ENCODE peak calls at places on chromosomes 13 and 19, in four cellular contexts. S is IMR-90, Q is mesendoderm, E is H1. F is an unnamed sample.

GRCh38 chr19:56601375-56601774 is 6.3 kb downstream of the ZNF71 start:
- DNase-seq in S (peak), Q (peak), E (no peak), F (no peak)

GRCh38 chr19:13623686-13624405 is 117.6 kb upstream of the CACNA1A start:
- DNase-seq in E (no peak), Q (no peak), S (no peak), F (no peak)

GRCh38 chr19:19650331-19650730 is 6.9 kb upstream of the GMIP start:
- DNase-seq in Q (no peak), S (no peak), E (no peak), F (no peak)

GRCh38 chr19:30288957-30289735 is 83.0 kb upstream of the ZNF536 start:
- DNase-seq in Q (no peak), S (no peak), E (no peak), F (no peak)

GRCh38 chr13:99331881-99332293 is 24.7 kb upstream of the GPR183 start:
- DNase-seq in S (no peak), Q (no peak), E (no peak), F (no peak)

GRCh38 chr13:22047082-22047784 is 376.4 kb downstream of the FGF9 start:
- DNase-seq in Q (no peak), E (no peak), S (peak), F (peak)

GRCh38 chr19:7633619-7634018 is at the start of gene PCP2:
- DNase-seq in E (no peak), Q (no peak), S (no peak), F (no peak)

GRCh38 chr13:28659611-28659970 is 661 bp downstream of the POMP start:
- DNase-seq in Q (no peak), S (peak), E (no peak), F (no peak)

GRCh38 chr19:6229216-6229913 is 50.4 kb downstream of the MLLT1 start:
- DNase-seq in E (no peak), Q (no peak), S (no peak), F (no peak)

GRCh38 chr13:48979892-48980291 is 4.2 kb downstream of the FNDC3A start:
- DNase-seq in S (no peak), E (no peak), Q (no peak), F (no peak)

GRCh38 chr13:42048625-42049453 is at the start of gene DGKH:
- DNase-seq in Q (peak), E (no peak), S (peak), F (peak)

GRCh38 chr19:53507523-53508442 is 30.2 kb upstream of the ZNF331 start:
- DNase-seq in E (no peak), S (peak), Q (no peak), F (peak)

GRCh38 chr13:51729853-51730553 is 74.0 kb downstream of the DHRS12 start:
- DNase-seq in E (no peak), S (peak), Q (peak), F (peak)

GRCh38 chr19:11382898-11383705 is 1.0 kb downstream of the EPOR start:
- DNase-seq in Q (peak), S (no peak), E (no peak), F (peak)

GRCh38 chr19:42386974-42387707 is 3.0 kb downstream of the CNFN start:
- DNase-seq in Q (peak), E (no peak), S (peak), F (peak)

GRCh38 chr13:111219306-111219705 is 101.1 kb upstream of the TEX29 start:
- DNase-seq in S (peak), E (no peak), Q (no peak), F (peak)

GRCh38 chr13:104937881-104938280 is 1597.6 kb downstream of the EFNB2 start:
- DNase-seq in E (no peak), S (no peak), Q (peak), F (no peak)

GRCh38 chr19:5103061-5103701 is 134.3 kb downstream of the KDM4B start:
- DNase-seq in E (no peak), S (peak), Q (no peak), F (no peak)

GRCh38 chr19:58097349-58097748 is 682 bp downstream of the ZSCAN18 start:
- DNase-seq in S (no peak), Q (no peak), E (no peak), F (no peak)

GRCh38 chr19:16366056-16366432 is 41.4 kb downstream of the KLF2 start:
- DNase-seq in Q (no peak), S (no peak), E (no peak), F (no peak)

GRCh38 chr13:100922599-100922998 is 248.0 kb upstream of the TMTC4 start:
- DNase-seq in E (no peak), Q (no peak), S (peak), F (no peak)

GRCh38 chr13:26061947-26062346 is 10.1 kb upstream of the SHISA2 start:
- DNase-seq in Q (no peak), E (no peak), S (peak), F (no peak)

GRCh38 chr13:46341112-46341711 is 45.8 kb downstream of the RUBCNL start:
- DNase-seq in E (no peak), S (peak), Q (no peak), F (peak)

GRCh38 chr13:20547479-20547908 is 19.5 kb upstream of the IFT88 start:
- DNase-seq in Q (no peak), E (no peak), S (no peak), F (no peak)

GRCh38 chr13:111139452-111139851 is 24.3 kb downstream of the ARHGEF7 start:
- DNase-seq in S (no peak), E (no peak), Q (no peak), F (no peak)

GRCh38 chr19:18264428-18264827 is 9.8 kb downstream of the IQCN start:
- DNase-seq in S (no peak), Q (no peak), E (no peak), F (no peak)

GRCh38 chr13:106612688-106613087 is 44.8 kb upstream of the ARGLU1 start:
- DNase-seq in S (peak), E (no peak), Q (no peak), F (no peak)

GRCh38 chr19:44807162-44807561 is 1.7 kb upstream of the BCAM start:
- DNase-seq in S (no peak), Q (no peak), E (no peak), F (peak)

GRCh38 chr19:44809856-44810554 is 1.1 kb downstream of the BCAM start:
- DNase-seq in E (no peak), Q (no peak), S (no peak), F (no peak)

GRCh38 chr19:44807652-44808462 is 1.0 kb upstream of the BCAM start:
- DNase-seq in Q (peak), S (peak), E (peak), F (peak)

GRCh38 chr19:44810555-44811447 is 1.9 kb downstream of the BCAM start:
- DNase-seq in S (no peak), Q (no peak), E (no peak), F (no peak)

DNA sequence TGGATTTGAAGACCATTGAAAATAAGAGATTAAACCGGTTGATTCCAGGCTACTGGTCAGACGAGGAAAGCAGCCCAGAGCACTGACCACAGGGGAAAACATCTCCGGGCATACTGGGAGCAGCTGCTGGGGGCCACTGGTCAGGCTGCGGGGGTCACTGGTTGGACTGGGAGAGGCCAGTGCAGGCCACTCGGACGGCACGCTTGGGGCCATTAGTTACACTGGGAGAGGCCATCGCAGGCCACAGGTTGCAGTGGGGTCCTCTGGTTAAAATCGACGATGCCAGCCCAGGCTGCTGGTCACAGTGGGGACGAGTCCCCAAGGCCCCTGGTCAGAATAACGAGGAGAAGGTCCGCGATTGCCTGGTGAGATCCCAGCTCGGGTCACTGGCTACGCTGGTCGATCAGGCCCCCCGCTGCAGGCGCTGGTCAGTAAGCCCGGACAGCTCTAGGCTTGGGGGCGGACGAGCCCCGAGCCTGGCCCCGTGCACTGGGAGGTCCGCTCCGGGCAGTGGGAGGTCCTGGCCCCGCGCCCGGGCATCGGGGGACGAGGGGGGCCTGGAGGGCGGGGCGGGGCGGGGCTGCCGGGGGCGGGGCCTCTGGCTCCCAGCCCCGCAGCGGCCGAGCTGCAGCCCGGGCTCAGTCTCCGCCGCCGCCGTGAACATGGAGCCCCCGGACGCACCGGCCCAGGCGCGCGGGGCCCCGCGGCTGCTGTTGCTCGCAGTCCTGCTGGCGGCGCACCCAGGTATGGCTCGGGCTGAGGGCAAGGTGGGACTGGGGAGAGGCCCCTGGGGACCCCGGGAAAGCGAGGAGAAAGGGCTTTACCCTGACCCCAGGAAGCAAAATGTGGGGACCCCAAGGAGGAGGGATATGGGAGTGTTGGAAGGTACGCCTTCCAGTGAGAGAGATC is at the start of gene BCAM:
- DNase-seq in E (no peak), S (peak), Q (peak), F (no peak)
- H4K8ac ChIP-seq in E (peak), S (peak), Q (no peak), F (peak)

DNA sequence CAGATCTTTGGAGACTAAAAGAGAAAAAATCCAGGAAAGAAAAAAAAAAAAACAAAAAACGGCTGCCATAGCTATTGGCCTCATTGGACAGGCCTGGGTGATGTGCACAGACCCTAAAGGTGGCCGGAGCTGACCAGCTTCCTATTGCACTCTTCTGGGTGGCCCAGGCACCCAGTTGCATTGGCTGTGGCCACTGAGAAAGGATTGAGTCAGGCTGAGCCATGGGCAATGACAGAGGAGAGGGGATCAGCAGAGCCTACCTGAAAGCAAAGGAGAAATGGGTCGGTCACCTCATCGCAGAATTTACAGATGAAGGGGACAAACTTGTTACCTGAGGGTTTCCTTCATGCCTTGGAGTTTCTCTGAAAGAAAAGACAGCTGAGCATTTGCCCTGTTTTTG is 17.3 kb downstream of the HMGB1 start:
- DNase-seq in Q (no peak), S (no peak), E (no peak), F (no peak)
- H3K23ac ChIP-seq in Q (no peak), S (no peak), E (no peak), F (no peak)

GRCh38 chr19:35719402-35720162 is 1.8 kb downstream of the KMT2B start:
- DNase-seq in Q (no peak), S (no peak), E (no peak), F (no peak)

GRCh38 chr19:35720163-35720524 is 2.3 kb downstream of the KMT2B start:
- DNase-seq in E (no peak), S (no peak), Q (no peak), F (no peak)

GRCh38 chr19:35717665-35718344 is at the start of gene KMT2B:
- DNase-seq in E (no peak), Q (no peak), S (no peak), F (no peak)

GRCh38 chr19:35716985-35717664 is 678 bp upstream of the KMT2B start:
- DNase-seq in S (peak), E (peak), Q (peak), F (peak)

GRCh38 chr19:35718345-35719041 is 690 bp downstream of the KMT2B start:
- DNase-seq in S (no peak), Q (peak), E (no peak), F (peak)
- H2BK120ac ChIP-seq in S (no peak), Q (no peak), E (no peak), F (no peak)

GRCh38 chr19:35281303-35281702 is 1.0 kb upstream of the HAMP start:
- DNase-seq in S (no peak), E (no peak), Q (no peak), F (no peak)

GRCh38 chr19:35287713-35288112 is 4.2 kb upstream of the MAG start:
- DNase-seq in E (no peak), S (no peak), Q (no peak), F (no peak)

GRCh38 chr19:35288331-35288730 is 3.6 kb upstream of the MAG start:
- DNase-seq in E (no peak), Q (no peak), S (no peak), F (no peak)

GRCh38 chr19:35279985-35280821 is 2.1 kb upstream of the HAMP start:
- DNase-seq in S (no peak), E (no peak), Q (no peak), F (no peak)

GRCh38 chr19:35284153-35285140 is 2.1 kb downstream of the HAMP start:
- DNase-seq in S (no peak), E (no peak), Q (no peak), F (no peak)
- H4K8ac ChIP-seq in S (no peak), E (no peak), Q (no peak), F (no peak)

GRCh38 chr19:2945575-2946184 is 909 bp upstream of the ZNF77 start:
- DNase-seq in S (no peak), E (no peak), Q (no peak), F (peak)
- H3K23ac ChIP-seq in S (no peak), E (no peak), Q (no peak), F (no peak)

GRCh38 chr19:1221141-1221903 is 15.7 kb downstream of the STK11 start:
- DNase-seq in E (no peak), S (peak), Q (no peak), F (no peak)

GRCh38 chr19:1219786-1220451 is 14.3 kb downstream of the STK11 start:
- DNase-seq in Q (no peak), E (no peak), S (no peak), F (no peak)

GRCh38 chr19:1221904-1222255 is 15.9 kb downstream of the CBARP start:
- DNase-seq in Q (no peak), E (no peak), S (no peak), F (no peak)

GRCh38 chr19:1218751-1219567 is 13.4 kb downstream of the STK11 start:
- DNase-seq in S (no peak), Q (no peak), E (no peak), F (no peak)

DNA sequence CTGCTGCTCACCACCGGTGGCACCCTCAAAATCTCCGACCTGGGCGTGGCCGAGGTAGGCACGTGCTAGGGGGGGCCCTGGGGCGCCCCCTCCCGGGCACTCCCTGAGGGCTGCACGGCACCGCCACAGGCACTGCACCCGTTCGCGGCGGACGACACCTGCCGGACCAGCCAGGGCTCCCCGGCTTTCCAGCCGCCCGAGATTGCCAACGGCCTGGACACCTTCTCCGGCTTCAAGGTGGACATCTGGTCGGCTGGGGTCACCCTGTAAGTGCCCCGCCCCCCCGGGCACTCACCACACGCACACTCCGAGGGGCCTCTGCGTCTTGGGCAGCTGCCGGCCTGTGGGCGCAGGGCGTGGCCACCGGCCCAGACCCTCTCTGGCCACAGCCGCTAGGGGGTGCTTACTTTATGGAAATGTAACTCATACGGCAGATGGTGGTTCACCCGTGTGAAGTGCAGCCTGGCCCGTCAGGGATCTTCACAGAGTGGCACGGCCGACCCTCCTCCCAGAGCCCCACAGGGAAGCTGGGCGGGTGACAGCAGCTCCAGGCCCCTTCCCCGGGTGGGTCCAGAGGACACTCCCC is 15.0 kb downstream of the STK11 start:
- DNase-seq in S (no peak), E (no peak), Q (no peak), F (no peak)
- H2BK120ac ChIP-seq in S (no peak), E (no peak), Q (no peak), F (no peak)

DNA sequence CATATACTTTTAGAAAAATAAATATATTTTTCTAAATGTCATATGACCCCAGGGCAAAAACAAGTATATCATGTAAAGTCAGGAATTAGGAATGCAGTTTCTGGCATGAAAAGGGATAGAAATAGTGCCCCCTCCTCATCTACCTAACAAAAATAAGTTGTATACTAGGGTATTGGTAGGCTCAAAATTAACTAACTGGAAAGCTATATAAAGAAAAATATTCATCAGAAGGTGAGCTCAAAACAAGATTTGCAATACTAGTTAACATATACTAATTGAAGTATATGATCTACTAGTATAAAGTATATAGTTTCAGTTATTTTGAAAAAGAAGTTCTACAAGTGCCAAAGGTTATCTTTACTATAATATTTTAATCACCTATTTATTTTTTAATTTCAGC is 200.2 kb downstream of the GPC5 start:
- DNase-seq in Q (no peak), S (no peak), E (no peak), F (no peak)
- H4K8ac ChIP-seq in Q (no peak), S (no peak), E (no peak), F (no peak)

DNA sequence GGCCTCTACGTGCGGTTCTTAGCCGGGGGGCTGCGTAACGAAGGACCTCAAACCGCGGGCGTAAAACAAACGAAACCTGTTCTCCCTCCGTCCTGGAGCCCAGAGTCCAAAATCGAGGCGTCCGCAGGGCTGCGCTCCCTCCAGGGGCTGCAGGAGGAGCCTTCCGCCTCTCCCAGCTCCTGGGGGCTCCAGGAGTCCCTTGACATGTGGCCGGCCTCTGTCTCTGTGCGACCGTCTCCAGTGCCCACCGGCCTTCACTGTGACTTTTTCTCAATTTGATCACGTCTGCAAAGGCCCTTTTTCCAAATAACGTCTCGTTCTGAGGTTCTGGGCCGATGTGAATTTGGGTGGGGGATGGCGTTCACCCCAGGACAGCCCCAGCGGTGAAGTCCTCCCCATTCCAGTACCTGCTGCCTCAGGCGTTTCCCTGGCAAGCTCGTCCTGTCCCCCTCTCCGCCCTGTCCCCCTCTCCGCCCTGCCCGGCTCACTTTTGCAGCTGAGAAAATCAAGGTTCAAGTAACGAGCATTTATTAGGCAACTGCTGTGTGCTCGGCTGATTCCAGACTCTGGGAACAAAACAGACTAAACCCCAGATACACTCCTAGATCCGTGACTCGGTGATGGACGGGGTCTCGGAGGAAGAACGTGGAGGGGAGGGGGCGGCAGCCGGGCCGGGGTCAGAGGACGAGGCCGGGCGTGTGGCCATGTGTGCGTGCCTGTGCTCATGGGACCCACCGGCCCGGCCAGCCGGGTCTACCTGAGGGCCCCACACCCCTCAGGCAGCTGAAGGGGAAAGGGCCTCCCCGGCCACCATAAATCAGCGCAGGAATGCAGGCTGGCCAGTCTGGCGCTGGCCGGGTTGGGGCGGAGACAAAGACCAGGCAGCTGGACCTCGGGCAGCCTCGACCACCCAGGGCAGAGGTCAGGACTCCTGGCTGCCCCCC is 28.1 kb upstream of the WDR18 start:
- DNase-seq in E (no peak), S (no peak), Q (peak), F (peak)
- H3K23ac ChIP-seq in E (no peak), S (peak), Q (no peak), F (no peak)

F was measured in trophoblast cell.